ENCODE peak calls at places on chromosomes 11 and 22, in seven cellular contexts. J is amygdala; T is amniotic stem cell; N is stimulated activated CD4-positive, alpha-beta T cell treated with anti-CD3 and anti-CD28 coated beads, Interleukin-2, amount 100 ng/mL, for 48 hours; E is transverse colon; A is nephron progenitor cell; Q is progenitor cell of endocrine pancreas. V is an unnamed sample.

GRCh38 chr11:47914743-47915142 is 65.6 kb upstream of the PTPRJ start:
- DNase-seq in T (no peak), E (no peak), J (no peak), N (no peak), Q (no peak), A (no peak), V (no peak)

GRCh38 chr11:72358461-72359405 is 75.6 kb downstream of the CLPB start:
- DNase-seq in N (no peak), E (no peak), T (no peak), J (no peak), A (no peak), Q (no peak), V (no peak)

GRCh38 chr22:49052023-49052538 is 775.6 kb downstream of the BRD1 start:
- DNase-seq in E (no peak), A (peak), Q (no peak), T (no peak), J (no peak), N (peak), V (no peak)

GRCh38 chr22:27474711-27475547 is 326.6 kb downstream of the MN1 start:
- DNase-seq in E (no peak), N (no peak), T (peak), A (no peak), J (no peak), Q (no peak), V (peak)

GRCh38 chr11:66100272-66101037 is 30.4 kb downstream of the PACS1 start:
- DNase-seq in Q (no peak), T (no peak), N (peak), J (no peak), E (peak), A (no peak), V (no peak)

GRCh38 chr11:57601297-57601696 is 3.8 kb downstream of the SERPING1 start:
- DNase-seq in Q (no peak), A (no peak), J (no peak), N (no peak), T (no peak), E (no peak), V (no peak)

GRCh38 chr11:70696076-70696475 is 297.7 kb downstream of the CTTN start:
- DNase-seq in A (no peak), T (no peak), Q (no peak), J (no peak), N (no peak), E (no peak), V (no peak)

GRCh38 chr22:25064894-25065560 is 112.5 kb downstream of the KIAA1671 start:
- DNase-seq in T (no peak), Q (no peak), N (no peak), A (no peak), E (no peak), J (no peak), V (no peak)

GRCh38 chr11:103420593-103420992 is 311.4 kb downstream of the DYNC2H1 start:
- DNase-seq in A (no peak), N (no peak), T (no peak), Q (no peak), E (no peak), J (no peak), V (no peak)

GRCh38 chr11:101661559-101661958 is 77.8 kb upstream of the TRPC6 start:
- DNase-seq in J (no peak), Q (no peak), T (no peak), E (no peak), A (no peak), N (no peak), V (no peak)

GRCh38 chr11:111691731-111692130 is 74.5 kb downstream of the PPP2R1B start:
- DNase-seq in A (no peak), E (no peak), N (no peak), J (no peak), Q (no peak), T (no peak), V (no peak)

GRCh38 chr11:68584097-68584496 is 100.2 kb upstream of the GAL start:
- DNase-seq in N (peak), A (peak), J (no peak), E (peak), Q (peak), T (no peak), V (peak)

GRCh38 chr11:44095506-44096359 is at the start of gene EXT2:
- DNase-seq in A (peak), N (peak), Q (peak), J (peak), E (peak), T (peak), V (peak)

GRCh38 chr11:124644426-124645280 is 22.0 kb downstream of the TBRG1 start:
- DNase-seq in A (peak), T (peak), N (no peak), E (peak), Q (peak), J (no peak), V (no peak)

GRCh38 chr22:44037519-44038370 is 13.6 kb downstream of the PARVB start:
- DNase-seq in J (no peak), E (peak), N (no peak), Q (no peak), T (peak), A (no peak), V (no peak)

GRCh38 chr11:7513210-7514098 is at the start of gene PPFIBP2:
- DNase-seq in E (peak), J (peak), N (peak), Q (peak), T (peak), A (peak), V (peak)

GRCh38 chr11:59647245-59647965 is 21.4 kb downstream of the PATL1 start:
- DNase-seq in A (no peak), Q (no peak), T (no peak), E (no peak), N (no peak), J (no peak), V (no peak)

GRCh38 chr11:118058311-118059230 is 18.3 kb upstream of the TMPRSS4 start:
- DNase-seq in A (no peak), E (peak), J (no peak), N (no peak), Q (no peak), T (no peak), V (no peak)

GRCh38 chr22:47676685-47677084 is 914.2 kb downstream of the TBC1D22A start:
- DNase-seq in A (no peak), E (no peak), J (no peak), Q (no peak), N (no peak), T (no peak), V (no peak)

GRCh38 chr22:45204241-45204640 is 36.5 kb downstream of the KIAA0930 start:
- DNase-seq in N (no peak), Q (no peak), J (no peak), T (no peak), A (no peak), E (no peak), V (peak)

GRCh38 chr11:118889796-118890195 is 6.1 kb downstream of the CXCR5 start:
- DNase-seq in T (no peak), Q (no peak), J (no peak), A (no peak), N (no peak), E (no peak), V (no peak)

GRCh38 chr22:20537983-20538382 is 30.6 kb downstream of the MED15 start:
- DNase-seq in A (no peak), E (no peak), N (no peak), Q (no peak), J (no peak), T (no peak), V (no peak)

GRCh38 chr11:64343740-64344133 is 3.7 kb downstream of the CCDC88B start:
- DNase-seq in Q (no peak), E (peak), T (no peak), J (no peak), N (no peak), A (no peak), V (no peak)

GRCh38 chr11:3891751-3892150 is 36.3 kb downstream of the STIM1 start:
- DNase-seq in J (no peak), N (no peak), A (no peak), Q (no peak), T (no peak), E (no peak), V (no peak)

GRCh38 chr11:94883878-94884277 is 89.5 kb downstream of the CWC15 start:
- DNase-seq in Q (no peak), A (no peak), T (no peak), E (no peak), J (no peak), N (no peak), V (no peak)

GRCh38 chr11:16632295-16633200 is 105.9 kb upstream of the C11orf58 start:
- DNase-seq in N (no peak), J (no peak), A (no peak), Q (no peak), E (no peak), T (no peak), V (no peak)

GRCh38 chr11:130533113-130533803 is 84.8 kb downstream of the ADAMTS15 start:
- DNase-seq in T (no peak), N (no peak), A (no peak), Q (no peak), E (no peak), J (no peak), V (no peak)

GRCh38 chr22:35541254-35541748 is 670 bp downstream of the RASD2 start:
- DNase-seq in J (no peak), T (no peak), A (peak), N (no peak), E (peak), Q (no peak), V (no peak)

GRCh38 chr11:42974510-42974909 is 337.3 kb upstream of the API5 start:
- DNase-seq in T (no peak), A (no peak), N (no peak), J (no peak), E (no peak), Q (no peak), V (no peak)

GRCh38 chr22:23565288-23565941 is 14.7 kb downstream of the IGLL1 start:
- DNase-seq in J (no peak), N (peak), T (no peak), A (peak), Q (peak), E (peak), V (no peak)